ENCODE peak calls at places on chromosomes 16 and 17, in six cellular contexts. X is heart left ventricle; P is psoas muscle; A is CD4-positive, alpha-beta memory T cell; F is MM.1S; S is adrenal gland. T is an unnamed sample.
A peak's percentile ranks its signal among the peaks of the same experiment; 100 is the strongest.

GRCh38 chr17:81285179-81285878 is 9.8 kb downstream of the SLC38A10 start:
- DNase-seq in A (peak; percentile 56), X (peak; percentile 86), F (peak; percentile 33), P (peak; percentile 88), S (peak; percentile 64), T (peak; percentile 83)

GRCh38 chr17:10109146-10109545 is 89.3 kb downstream of the GAS7 start:
- DNase-seq in S (no peak), P (no peak), F (no peak), X (no peak), A (no peak), T (no peak)

GRCh38 chr16:4309833-4310266 is 6.0 kb upstream of the GLIS2 start:
- DNase-seq in S (peak; percentile 61), X (no peak), A (peak; percentile 52), F (peak; percentile 76), P (peak; percentile 60), T (no peak)

GRCh38 chr17:36837616-36838272 is 99.5 kb upstream of the LHX1 start:
- DNase-seq in F (no peak), P (no peak), X (no peak), S (no peak), A (no peak), T (no peak)

GRCh38 chr17:4270746-4271145 is 7.0 kb upstream of the ANKFY1 start:
- DNase-seq in X (no peak), S (no peak), P (no peak), A (no peak), F (no peak), T (no peak)

GRCh38 chr17:42131971-42132370 is 9.4 kb downstream of the HSPB9 start:
- DNase-seq in A (no peak), X (no peak), F (no peak), S (no peak), P (no peak), T (no peak)

GRCh38 chr16:10182186-10182683 is at the start of gene GRIN2A:
- DNase-seq in S (peak; percentile 16), P (no peak), F (no peak), A (no peak), X (no peak), T (no peak)

GRCh38 chr17:31497994-31498826 is 106.7 kb downstream of the RAB11FIP4 start:
- DNase-seq in X (no peak), A (no peak), S (no peak), P (peak; percentile 35), F (no peak), T (no peak)

GRCh38 chr16:63890723-63891122 is 1231.1 kb downstream of the CDH11 start:
- DNase-seq in S (no peak), X (no peak), A (no peak), P (no peak), F (no peak), T (no peak)

DNA sequence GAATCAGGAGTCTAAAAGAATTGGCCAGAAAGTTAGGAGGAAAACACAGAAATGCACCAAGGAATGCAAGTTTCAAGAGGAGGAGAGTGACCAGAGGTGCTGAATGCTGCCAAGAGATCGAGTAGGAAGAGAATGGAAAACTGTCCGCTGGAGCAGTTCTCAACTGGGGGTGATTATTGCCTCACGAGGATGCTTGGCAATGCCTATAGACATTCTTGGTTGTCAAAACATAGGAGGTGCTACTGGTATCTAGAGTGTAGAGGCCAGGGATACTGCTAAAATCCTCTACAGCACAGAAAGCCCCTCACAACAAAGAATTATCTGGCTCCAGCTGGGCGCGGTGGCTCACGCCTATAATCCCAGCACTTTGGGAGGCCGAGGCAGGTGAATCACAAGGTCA is 82.0 kb upstream of the NOL11 start:
- DNase-seq in F (no peak), P (no peak), S (no peak), X (no peak), A (no peak), T (no peak)
- H3K4me1 ChIP-seq in F (no peaks in the 10 kb centered on the region), P (no peaks in the 10 kb centered on the region), S (peaks cover 17% of the 10 kb centered on the region), X (peaks cover 8% of the 10 kb centered on the region), A (no peaks in the 10 kb centered on the region), T (peaks cover 32% of the 10 kb centered on the region)

GRCh38 chr17:14310584-14310983 is 9.7 kb downstream of the HS3ST3B1 start:
- DNase-seq in A (no peak), P (no peak), X (no peak), S (no peak), F (no peak), T (no peak)

GRCh38 chr17:14307560-14308024 is 6.7 kb downstream of the HS3ST3B1 start:
- DNase-seq in S (no peak), P (no peak), F (no peak), A (no peak), X (no peak), T (no peak)

GRCh38 chr17:14310101-14310500 is 9.2 kb downstream of the HS3ST3B1 start:
- DNase-seq in X (no peak), F (no peak), P (no peak), S (no peak), A (no peak), T (no peak)

GRCh38 chr17:14308965-14309879 is 8.3 kb downstream of the HS3ST3B1 start:
- DNase-seq in A (peak; percentile 93), X (peak; percentile 90), P (peak; percentile 89), S (peak; percentile 93), F (no peak), T (peak; percentile 85)

DNA sequence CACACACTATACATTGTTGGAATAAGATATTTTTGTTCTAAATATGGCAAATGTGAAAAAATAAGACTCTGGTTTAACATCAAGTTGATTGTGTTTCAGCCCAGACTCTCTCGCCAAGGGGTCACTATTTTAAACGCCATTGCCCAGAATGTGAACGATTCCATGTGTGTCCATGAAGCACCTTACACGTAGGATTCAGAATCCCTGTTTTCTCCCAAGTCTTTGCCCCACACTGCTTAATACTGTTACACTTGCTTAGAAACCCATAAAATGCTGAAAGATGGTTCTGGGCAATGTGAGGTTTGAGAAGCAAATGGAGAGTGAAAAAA is 7.7 kb downstream of the HS3ST3B1 start:
- DNase-seq in X (no peak), F (no peak), A (no peak), P (no peak), S (no peak), T (no peak)
- H3K4me1 ChIP-seq in X (peaks cover 21% of the 10 kb centered on the region), F (no peaks in the 10 kb centered on the region), A (peaks cover 81% of the 10 kb centered on the region), P (peaks cover 15% of the 10 kb centered on the region), S (peaks cover 15% of the 10 kb centered on the region), T (no peaks in the 10 kb centered on the region)

GRCh38 chr17:63772801-63773271 is 561 bp downstream of the CCDC47 start:
- DNase-seq in P (no peak), A (peak; percentile 29), F (peak; percentile 26), X (no peak), S (no peak), T (no peak)
- H3K4me1 ChIP-seq in P (peaks cover 29% of the 10 kb centered on the region), A (peaks cover 65% of the 10 kb centered on the region), F (peaks cover 12% of the 10 kb centered on the region), X (peaks cover 14% of the 10 kb centered on the region), S (peaks cover 52% of the 10 kb centered on the region), T (peaks cover 52% of the 10 kb centered on the region)

DNA sequence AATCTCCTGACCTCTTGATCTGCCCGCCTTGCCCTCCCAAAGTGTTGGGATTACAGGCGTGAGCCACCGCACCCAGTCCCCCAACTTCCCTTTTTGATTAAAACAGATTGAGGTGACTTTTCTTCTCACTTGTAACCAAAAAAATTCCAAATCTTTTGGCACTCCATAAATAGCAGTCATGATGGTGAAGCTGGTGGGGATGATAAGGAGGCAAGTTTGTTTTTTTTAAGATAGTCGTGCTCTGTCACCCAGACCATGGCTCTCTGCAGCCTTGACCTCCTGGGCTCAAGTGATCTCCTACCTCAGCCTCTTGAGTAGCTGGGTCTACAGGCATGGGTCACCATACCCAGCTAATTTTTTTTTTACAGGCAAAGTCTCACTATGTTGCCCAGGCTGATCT is 34.7 kb upstream of the PLCG2 start:
- DNase-seq in X (no peak), S (no peak), P (no peak), F (no peak), A (no peak), T (no peak)
- H3K4me1 ChIP-seq in X (no peaks in the 10 kb centered on the region), S (no peaks in the 10 kb centered on the region), P (no peaks in the 10 kb centered on the region), F (peaks cover 17% of the 10 kb centered on the region), A (peaks cover 12% of the 10 kb centered on the region), T (no peaks in the 10 kb centered on the region)

DNA sequence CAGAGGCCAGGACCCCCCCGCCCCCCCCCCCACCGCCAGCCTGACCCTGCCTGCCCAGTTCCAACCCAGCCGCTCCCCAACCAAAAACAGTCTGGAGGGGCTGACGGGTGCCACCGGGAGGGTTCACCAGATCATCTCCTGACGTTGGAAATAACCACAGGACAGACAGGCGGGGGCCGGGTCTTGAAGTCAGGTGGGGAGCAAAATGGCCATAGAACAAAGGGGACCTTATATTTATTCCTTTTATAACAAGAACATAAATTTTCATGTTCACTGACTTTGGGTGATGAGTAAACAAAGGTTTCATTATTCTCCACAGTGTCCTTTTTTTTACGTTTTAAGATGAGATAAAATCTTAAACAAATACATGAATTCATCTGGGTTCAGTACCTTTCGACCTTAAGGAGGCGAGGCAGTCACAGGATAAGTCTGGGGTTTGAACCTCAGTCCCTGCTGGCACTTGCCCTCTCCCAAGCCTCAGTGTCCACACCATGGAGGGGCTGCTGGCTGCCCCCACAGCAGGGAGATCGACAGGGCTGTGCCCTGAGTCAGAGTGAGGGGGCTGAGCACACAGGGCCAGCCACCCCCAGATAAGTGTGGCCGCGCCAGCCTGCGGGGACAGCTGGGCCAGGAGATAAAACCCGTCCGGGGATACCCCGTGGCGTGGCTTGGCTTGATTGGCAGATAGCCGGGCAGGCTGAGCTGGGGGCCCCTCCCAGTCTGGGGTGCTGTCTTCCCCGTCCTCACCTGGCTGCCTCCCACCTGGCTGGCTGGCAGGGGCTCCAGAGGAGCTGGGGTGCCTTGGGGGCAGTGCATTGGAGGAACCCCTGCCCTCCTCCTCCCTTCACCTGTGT is 15.0 kb downstream of the SLC7A5 start:
- DNase-seq in X (no peak), P (no peak), S (no peak), F (no peak), A (no peak), T (no peak)
- H3K4me1 ChIP-seq in X (peaks cover 8% of the 10 kb centered on the region), P (peaks cover 72% of the 10 kb centered on the region), S (peaks cover 21% of the 10 kb centered on the region), F (no peaks in the 10 kb centered on the region), A (peaks cover 54% of the 10 kb centered on the region), T (no peaks in the 10 kb centered on the region)

GRCh38 chr16:56518435-56518834 is 1.4 kb downstream of the BBS2 start:
- DNase-seq in S (peak; percentile 79), A (no peak), P (no peak), F (no peak), X (no peak), T (no peak)

GRCh38 chr16:56515665-56516064 is 4.2 kb downstream of the BBS2 start:
- DNase-seq in P (no peak), F (no peak), X (no peak), A (no peak), S (no peak), T (no peak)

GRCh38 chr16:56514845-56515244 is 5.0 kb downstream of the BBS2 start:
- DNase-seq in A (no peak), F (no peak), P (no peak), S (no peak), X (no peak), T (no peak)

GRCh38 chr16:56519459-56520250 is at the start of gene BBS2:
- DNase-seq in X (peak; percentile 93), A (peak; percentile 91), F (peak; percentile 96), P (peak; percentile 95), S (peak; percentile 91), T (peak; percentile 82)

DNA sequence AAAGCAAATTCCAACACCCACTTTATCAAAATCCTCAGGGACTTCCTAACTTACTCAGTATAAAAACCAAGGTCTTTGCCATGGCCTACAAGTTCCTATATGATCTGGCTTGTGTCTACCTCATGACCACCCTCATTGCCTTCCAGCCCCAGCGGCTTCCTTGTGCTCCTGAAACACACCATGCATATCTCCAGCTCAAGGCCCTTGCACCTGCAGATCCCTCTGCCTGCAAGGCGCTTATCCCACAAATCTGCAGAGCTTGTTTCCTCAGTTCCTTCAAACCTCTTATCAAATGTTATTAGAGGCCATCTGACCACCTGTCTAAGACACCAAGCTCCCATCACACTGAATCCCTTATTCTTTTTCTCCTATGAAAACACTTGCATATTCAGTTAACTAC is 2.6 kb downstream of the BBS2 start:
- DNase-seq in P (no peak), A (no peak), X (no peak), F (no peak), S (no peak), T (no peak)
- H3K4me1 ChIP-seq in P (peaks cover 29% of the 10 kb centered on the region), A (peaks cover 37% of the 10 kb centered on the region), X (peaks cover 35% of the 10 kb centered on the region), F (peaks cover 6% of the 10 kb centered on the region), S (peaks cover 67% of the 10 kb centered on the region), T (no peaks in the 10 kb centered on the region)